ENCODE peak calls at places on chromosomes 5 and 9, in six cellular contexts. R is K562, D is HepG2, Z is GM12878, P is WTC11, A is H1. W is an unnamed sample.

GRCh38 chr5:96972599-96973334 is 36.9 kb downstream of the LNPEP start:
- DNase-seq in R (no peak), D (no peak), Z (no peak), P (no peak), A (no peak), W (no peak)

GRCh38 chr5:138303365-138303764 is 28.2 kb downstream of the CDC25C start:
- DNase-seq in R (no peak), D (no peak), Z (no peak), P (no peak), A (no peak), W (no peak)

GRCh38 chr9:17531642-17532254 is 47.1 kb upstream of the SH3GL2 start:
- DNase-seq in R (peak; percentile 30), D (peak; percentile 32), Z (no peak), P (peak; percentile 52), A (no peak), W (peak; percentile 10)

GRCh38 chr9:37575921-37576721 is at the start of gene FBXO10:
- DNase-seq in R (peak; percentile 33), D (no peak), Z (no peak), P (peak; percentile 76), A (peak; percentile 34), W (no peak)

GRCh38 chr5:56011835-56012234 is 17.1 kb upstream of the IL6ST start:
- DNase-seq in R (no peak), D (no peak), Z (no peak), P (no peak), A (no peak), W (no peak)

GRCh38 chr5:40559306-40559705 is 120.4 kb upstream of the PTGER4 start:
- DNase-seq in R (no peak), D (no peak), Z (no peak), P (no peak), A (no peak), W (no peak)

GRCh38 chr5:113022661-113023060 is 46.1 kb downstream of the DCP2 start:
- DNase-seq in R (no peak), D (no peak), Z (peak; percentile 11), P (no peak), A (no peak), W (no peak)

GRCh38 chr5:120576588-120576987 is 112.5 kb downstream of the PRR16 start:
- DNase-seq in R (no peak), D (no peak), Z (no peak), P (no peak), A (no peak), W (no peak)

GRCh38 chr9:121613009-121613766 is 38.2 kb upstream of the DAB2IP start:
- DNase-seq in R (no peak), D (no peak), Z (no peak), P (no peak), A (no peak), W (no peak)

GRCh38 chr5:2697446-2698200 is 53.9 kb downstream of the IRX2 start:
- DNase-seq in R (peak; percentile 28), D (no peak), Z (no peak), P (no peak), A (no peak), W (no peak)

GRCh38 chr5:74337252-74338100 is 303.1 kb downstream of the ENC1 start:
- DNase-seq in R (no peak), D (no peak), Z (no peak), P (no peak), A (no peak), W (no peak)

GRCh38 chr9:8448226-8448625 is 648.6 kb upstream of the DMAC1 start:
- DNase-seq in R (no peak), D (no peak), Z (no peak), P (no peak), A (no peak), W (no peak)

GRCh38 chr9:8447618-8448017 is 648.0 kb upstream of the DMAC1 start:
- DNase-seq in R (no peak), D (no peak), Z (no peak), P (no peak), A (no peak), W (no peak)

GRCh38 chr9:8457050-8457449 is 657.5 kb upstream of the DMAC1 start:
- DNase-seq in R (no peak), D (no peak), Z (no peak), P (no peak), A (no peak), W (no peak)

GRCh38 chr9:8456327-8456726 is 656.7 kb upstream of the DMAC1 start:
- DNase-seq in R (no peak), D (no peak), Z (no peak), P (no peak), A (no peak), W (no peak)

DNA sequence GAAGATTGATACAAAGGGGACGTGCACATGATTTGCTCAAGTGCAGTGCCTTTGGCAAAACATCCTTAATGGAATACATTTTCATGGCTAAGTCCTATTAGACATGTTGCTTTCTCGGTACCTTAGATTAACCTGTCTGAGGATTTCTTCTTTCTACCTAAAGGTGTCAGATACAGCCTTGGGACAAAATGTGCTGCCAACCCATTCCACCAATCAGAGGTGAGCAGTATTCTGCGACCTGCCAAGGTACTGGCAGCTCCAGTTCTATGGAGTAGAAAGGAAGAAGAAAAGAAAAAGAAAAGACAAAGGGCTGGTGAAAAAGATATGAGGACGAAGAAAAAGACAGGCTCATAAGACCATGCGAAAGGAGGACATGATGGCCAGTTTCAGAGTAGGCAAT is 651.6 kb upstream of the DMAC1 start:
- DNase-seq in R (no peak), D (no peak), Z (no peak), P (no peak), A (no peak), W (no peak)
- TF ChIP-seq ATF3 in R (no peak), D (no peak), Z (no peak), P (no peak), A (no peak), W (no peak)

DNA sequence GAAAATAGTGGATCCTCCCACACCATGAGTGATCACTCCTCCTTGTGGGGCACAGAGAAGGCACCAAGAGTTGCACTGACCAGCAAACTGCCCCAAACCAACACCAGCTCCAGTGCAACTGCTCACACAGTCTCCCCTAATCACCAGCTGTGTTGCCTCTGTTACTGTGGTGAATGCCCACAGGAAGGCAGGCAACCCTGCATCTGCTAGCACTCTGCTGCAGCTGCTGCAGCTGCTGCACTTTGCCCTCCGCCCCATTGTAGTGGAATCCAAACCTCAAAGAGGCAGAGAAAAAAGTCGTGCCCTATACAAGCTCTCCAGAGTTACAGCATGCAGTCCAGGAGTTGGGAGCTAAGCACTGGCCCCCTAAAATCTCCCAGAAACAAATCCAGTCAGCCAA is 339.6 kb downstream of the TRIM36 start:
- DNase-seq in R (no peak), D (no peak), Z (no peak), P (no peak), A (no peak), W (no peak)
- TF ChIP-seq ATF3 in R (no peak), D (no peak), Z (no peak), P (no peak), A (no peak), W (no peak)

GRCh38 chr5:116557669-116558271 is 16.9 kb downstream of the SEMA6A start:
- DNase-seq in R (no peak), D (peak; percentile 39), Z (no peak), P (no peak), A (no peak), W (no peak)
- TF ChIP-seq ATF3 in R (no peak), D (no peak), Z (no peak), P (no peak), A (no peak), W (no peak)

DNA sequence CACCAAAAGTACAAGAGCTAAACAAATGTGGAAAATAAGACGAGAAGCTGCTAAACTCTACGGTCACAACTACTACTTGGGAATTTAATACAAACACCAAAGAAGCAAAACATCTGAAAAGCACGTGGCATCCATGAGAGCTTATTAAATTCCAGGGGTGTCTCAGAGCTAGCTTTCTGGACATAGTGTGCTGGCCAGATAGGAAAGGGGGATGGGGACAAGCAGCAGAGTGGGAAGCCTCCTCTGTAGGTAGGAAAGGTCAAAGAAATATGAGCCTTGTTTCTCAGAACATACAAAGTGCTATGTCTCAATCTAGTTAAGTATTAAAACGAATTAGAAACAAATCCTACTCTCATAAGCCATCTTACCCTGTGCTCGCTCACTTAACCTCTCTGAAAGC is 51.3 kb upstream of the GOLPH3 start:
- DNase-seq in R (no peak), D (peak; percentile 38), Z (no peak), P (no peak), A (no peak), W (no peak)
- TF ChIP-seq ATF3 in R (no peak), D (no peak), Z (no peak), P (no peak), A (no peak), W (no peak)

GRCh38 chr9:111356567-111357244 is 26.7 kb upstream of the OR2K2 start:
- DNase-seq in R (no peak), D (no peak), Z (no peak), P (no peak), A (no peak), W (peak; percentile 52)
- TF ChIP-seq ATF3 in R (no peak), D (no peak), Z (no peak), P (no peak), A (no peak), W (no peak)

DNA sequence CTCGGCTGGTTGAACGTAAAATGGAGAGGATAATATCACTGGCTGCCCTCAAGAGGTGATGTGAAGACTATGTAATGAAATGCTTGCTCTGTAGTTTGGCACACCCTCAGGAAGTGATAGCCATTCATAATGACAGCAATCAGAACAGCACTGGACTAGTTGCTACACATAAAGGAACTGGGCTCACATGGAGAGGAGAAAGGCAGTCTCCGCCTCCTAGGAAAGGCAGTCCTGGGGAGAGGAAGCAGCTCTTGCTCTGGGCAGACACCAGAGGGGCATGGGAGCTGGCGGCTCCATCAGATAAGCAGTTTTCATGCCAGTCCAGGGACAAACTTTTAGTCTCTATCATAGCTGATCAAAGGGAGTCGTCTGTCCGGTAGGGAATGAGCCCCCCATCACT is 46.9 kb downstream of the ARHGEF37 start:
- DNase-seq in R (no peak), D (no peak), Z (no peak), P (no peak), A (no peak), W (no peak)
- TF ChIP-seq ATF3 in R (no peak), D (no peak), Z (no peak), P (no peak), A (no peak), W (no peak)

DNA sequence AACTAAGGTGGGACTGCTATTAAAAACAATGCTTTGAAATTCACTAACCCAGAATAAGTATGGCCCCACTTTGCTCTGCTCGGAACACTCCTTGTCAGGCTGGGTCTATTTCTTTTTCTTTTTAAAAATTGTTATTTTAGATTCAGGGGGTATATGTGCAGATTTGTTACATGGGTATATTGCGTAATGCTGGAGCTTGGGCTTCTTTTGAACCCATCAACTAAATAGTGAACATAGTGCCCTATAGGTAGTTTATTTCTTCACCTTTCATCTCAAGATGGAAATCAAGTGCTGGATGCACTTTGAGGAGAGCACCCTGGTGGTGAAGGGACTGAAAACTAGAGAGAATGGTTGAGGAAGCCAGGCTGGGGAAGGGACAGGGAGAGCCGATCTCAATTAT is 51.0 kb downstream of the GLRA1 start:
- DNase-seq in R (no peak), D (no peak), Z (no peak), P (no peak), A (no peak), W (no peak)
- TF ChIP-seq ATF3 in R (no peak), D (no peak), Z (no peak), P (no peak), A (no peak), W (no peak)

DNA sequence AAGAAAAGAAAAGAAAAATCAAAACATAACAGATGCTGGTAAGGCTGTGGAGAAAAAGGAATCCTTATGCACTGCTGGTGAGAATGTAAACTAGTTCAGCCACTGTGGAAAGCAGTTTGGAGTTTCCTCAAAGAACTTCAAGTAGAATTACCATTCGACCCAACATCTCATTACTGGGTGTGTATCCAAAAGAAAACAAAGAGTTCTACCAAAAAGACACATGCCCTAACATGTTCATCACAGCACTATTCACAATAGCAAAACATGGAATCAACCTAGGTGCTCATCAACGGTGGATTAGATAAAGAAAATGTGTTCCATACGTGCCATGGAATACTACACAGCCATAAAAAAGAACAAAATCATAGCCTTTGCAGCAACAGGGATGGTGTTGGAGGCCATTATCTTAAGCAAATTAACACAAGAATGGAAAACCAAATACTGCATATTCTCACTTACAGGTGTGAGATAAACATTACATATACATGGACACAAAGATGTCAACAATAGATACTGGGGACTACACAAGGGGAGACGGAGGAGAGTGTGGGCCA is 63.4 kb downstream of the PDE6A start:
- DNase-seq in R (no peak), D (no peak), Z (no peak), P (no peak), A (no peak), W (no peak)
- TF ChIP-seq ATF3 in R (no peak), D (no peak), Z (no peak), P (no peak), A (no peak), W (no peak)